ENCODE peak calls at places on chromosome 4, in nine cellular contexts. One of them, this sample, is unnamed.

GRCh38 chr4:69907151-69907550 is 23.7 kb upstream of the CSN1S1 start:
- DNase-seq in neural crest cell: no peak
- DNase-seq in stimulated activated CD4-positive, alpha-beta T cell treated with anti-CD3 and anti-CD28 coated beads, Interleukin-15, amount 100 ng/mL, for 1 hour: no peak
- DNase-seq in GDM1: no peak
- DNase-seq in RCC 7860: no peak
- DNase-seq in substantia nigra: no peak
- DNase-seq in tibial artery: no peak
- DNase-seq in activated CD8-positive, alpha-beta memory T cell treated with anti-CD3 and anti-CD28 coated beads, Interleukin-2, amount 10 ng/mL, durations not matched to agents 7 days and 5 days: no peak
- DNase-seq in RPMI7951: no peak
- DNase-seq in this sample: no peak

GRCh38 chr4:140691369-140691768 is 64.8 kb downstream of the TBC1D9 start:
- DNase-seq in neural crest cell: no peak
- DNase-seq in stimulated activated CD4-positive, alpha-beta T cell treated with anti-CD3 and anti-CD28 coated beads, Interleukin-15, amount 100 ng/mL, for 1 hour: no peak
- DNase-seq in GDM1: no peak
- DNase-seq in RCC 7860: no peak
- DNase-seq in substantia nigra: no peak
- DNase-seq in tibial artery: no peak
- DNase-seq in activated CD8-positive, alpha-beta memory T cell treated with anti-CD3 and anti-CD28 coated beads, Interleukin-2, amount 10 ng/mL, durations not matched to agents 7 days and 5 days: no peak
- DNase-seq in RPMI7951: no peak
- DNase-seq in this sample: no peak

GRCh38 chr4:123706961-123707360 is 310.4 kb downstream of the SPRY1 start:
- DNase-seq in neural crest cell: no peak
- DNase-seq in stimulated activated CD4-positive, alpha-beta T cell treated with anti-CD3 and anti-CD28 coated beads, Interleukin-15, amount 100 ng/mL, for 1 hour: no peak
- DNase-seq in GDM1: no peak
- DNase-seq in RCC 7860: no peak
- DNase-seq in substantia nigra: no peak
- DNase-seq in tibial artery: no peak
- DNase-seq in activated CD8-positive, alpha-beta memory T cell treated with anti-CD3 and anti-CD28 coated beads, Interleukin-2, amount 10 ng/mL, durations not matched to agents 7 days and 5 days: no peak
- DNase-seq in RPMI7951: no peak
- DNase-seq in this sample: no peak

GRCh38 chr4:56804551-56804950 is 16.9 kb downstream of the SPINK2 start:
- DNase-seq in neural crest cell: no peak
- DNase-seq in stimulated activated CD4-positive, alpha-beta T cell treated with anti-CD3 and anti-CD28 coated beads, Interleukin-15, amount 100 ng/mL, for 1 hour: no peak
- DNase-seq in GDM1: peak
- DNase-seq in RCC 7860: no peak
- DNase-seq in substantia nigra: no peak
- DNase-seq in tibial artery: no peak
- DNase-seq in activated CD8-positive, alpha-beta memory T cell treated with anti-CD3 and anti-CD28 coated beads, Interleukin-2, amount 10 ng/mL, durations not matched to agents 7 days and 5 days: no peak
- DNase-seq in RPMI7951: no peak
- DNase-seq in this sample: no peak

GRCh38 chr4:146334862-146335449 is 120.6 kb downstream of the REELD1 start:
- DNase-seq in neural crest cell: no peak
- DNase-seq in stimulated activated CD4-positive, alpha-beta T cell treated with anti-CD3 and anti-CD28 coated beads, Interleukin-15, amount 100 ng/mL, for 1 hour: no peak
- DNase-seq in GDM1: no peak
- DNase-seq in RCC 7860: no peak
- DNase-seq in substantia nigra: no peak
- DNase-seq in tibial artery: no peak
- DNase-seq in activated CD8-positive, alpha-beta memory T cell treated with anti-CD3 and anti-CD28 coated beads, Interleukin-2, amount 10 ng/mL, durations not matched to agents 7 days and 5 days: no peak
- DNase-seq in RPMI7951: no peak
- DNase-seq in this sample: no peak

GRCh38 chr4:121800638-121800960 is 524 bp upstream of the EXOSC9 start:
- DNase-seq in neural crest cell: no peak
- DNase-seq in stimulated activated CD4-positive, alpha-beta T cell treated with anti-CD3 and anti-CD28 coated beads, Interleukin-15, amount 100 ng/mL, for 1 hour: no peak
- DNase-seq in GDM1: no peak
- DNase-seq in RCC 7860: no peak
- DNase-seq in substantia nigra: no peak
- DNase-seq in tibial artery: no peak
- DNase-seq in activated CD8-positive, alpha-beta memory T cell treated with anti-CD3 and anti-CD28 coated beads, Interleukin-2, amount 10 ng/mL, durations not matched to agents 7 days and 5 days: no peak
- DNase-seq in RPMI7951: no peak
- DNase-seq in this sample: no peak

GRCh38 chr4:184664445-184665210 is 15.1 kb downstream of the PRIMPOL start:
- DNase-seq in neural crest cell: no peak
- DNase-seq in stimulated activated CD4-positive, alpha-beta T cell treated with anti-CD3 and anti-CD28 coated beads, Interleukin-15, amount 100 ng/mL, for 1 hour: no peak
- DNase-seq in GDM1: no peak
- DNase-seq in RCC 7860: no peak
- DNase-seq in substantia nigra: no peak
- DNase-seq in tibial artery: no peak
- DNase-seq in activated CD8-positive, alpha-beta memory T cell treated with anti-CD3 and anti-CD28 coated beads, Interleukin-2, amount 10 ng/mL, durations not matched to agents 7 days and 5 days: no peak
- DNase-seq in RPMI7951: peak
- DNase-seq in this sample: no peak

GRCh38 chr4:87853108-87853507 is 20.3 kb downstream of the MEPE start:
- DNase-seq in neural crest cell: no peak
- DNase-seq in stimulated activated CD4-positive, alpha-beta T cell treated with anti-CD3 and anti-CD28 coated beads, Interleukin-15, amount 100 ng/mL, for 1 hour: no peak
- DNase-seq in GDM1: peak
- DNase-seq in RCC 7860: peak
- DNase-seq in substantia nigra: no peak
- DNase-seq in tibial artery: no peak
- DNase-seq in activated CD8-positive, alpha-beta memory T cell treated with anti-CD3 and anti-CD28 coated beads, Interleukin-2, amount 10 ng/mL, durations not matched to agents 7 days and 5 days: no peak
- DNase-seq in RPMI7951: peak
- DNase-seq in this sample: no peak

GRCh38 chr4:7630559-7631287 is 196.0 kb upstream of the PSAPL1 start:
- DNase-seq in neural crest cell: no peak
- DNase-seq in stimulated activated CD4-positive, alpha-beta T cell treated with anti-CD3 and anti-CD28 coated beads, Interleukin-15, amount 100 ng/mL, for 1 hour: no peak
- DNase-seq in GDM1: peak
- DNase-seq in RCC 7860: peak
- DNase-seq in substantia nigra: no peak
- DNase-seq in tibial artery: peak
- DNase-seq in activated CD8-positive, alpha-beta memory T cell treated with anti-CD3 and anti-CD28 coated beads, Interleukin-2, amount 10 ng/mL, durations not matched to agents 7 days and 5 days: no peak
- DNase-seq in RPMI7951: peak
- DNase-seq in this sample: no peak

GRCh38 chr4:182478475-182478874 is 235.3 kb downstream of the TENM3 start:
- DNase-seq in neural crest cell: no peak
- DNase-seq in stimulated activated CD4-positive, alpha-beta T cell treated with anti-CD3 and anti-CD28 coated beads, Interleukin-15, amount 100 ng/mL, for 1 hour: no peak
- DNase-seq in GDM1: no peak
- DNase-seq in RCC 7860: peak
- DNase-seq in substantia nigra: no peak
- DNase-seq in tibial artery: no peak
- DNase-seq in activated CD8-positive, alpha-beta memory T cell treated with anti-CD3 and anti-CD28 coated beads, Interleukin-2, amount 10 ng/mL, durations not matched to agents 7 days and 5 days: no peak
- DNase-seq in RPMI7951: peak
- DNase-seq in this sample: peak

GRCh38 chr4:141356936-141357335 is 136.2 kb downstream of the ZNF330 start:
- DNase-seq in neural crest cell: peak
- DNase-seq in stimulated activated CD4-positive, alpha-beta T cell treated with anti-CD3 and anti-CD28 coated beads, Interleukin-15, amount 100 ng/mL, for 1 hour: no peak
- DNase-seq in GDM1: no peak
- DNase-seq in RCC 7860: no peak
- DNase-seq in substantia nigra: no peak
- DNase-seq in tibial artery: no peak
- DNase-seq in activated CD8-positive, alpha-beta memory T cell treated with anti-CD3 and anti-CD28 coated beads, Interleukin-2, amount 10 ng/mL, durations not matched to agents 7 days and 5 days: no peak
- DNase-seq in RPMI7951: peak
- DNase-seq in this sample: no peak

GRCh38 chr4:54423066-54423465 is 194.0 kb downstream of the PDGFRA start:
- DNase-seq in neural crest cell: no peak
- DNase-seq in stimulated activated CD4-positive, alpha-beta T cell treated with anti-CD3 and anti-CD28 coated beads, Interleukin-15, amount 100 ng/mL, for 1 hour: no peak
- DNase-seq in GDM1: no peak
- DNase-seq in RCC 7860: peak
- DNase-seq in substantia nigra: no peak
- DNase-seq in tibial artery: no peak
- DNase-seq in activated CD8-positive, alpha-beta memory T cell treated with anti-CD3 and anti-CD28 coated beads, Interleukin-2, amount 10 ng/mL, durations not matched to agents 7 days and 5 days: no peak
- DNase-seq in RPMI7951: peak
- DNase-seq in this sample: no peak

GRCh38 chr4:133465022-133465421 is 315.9 kb downstream of the PCDH10 start:
- DNase-seq in neural crest cell: no peak
- DNase-seq in stimulated activated CD4-positive, alpha-beta T cell treated with anti-CD3 and anti-CD28 coated beads, Interleukin-15, amount 100 ng/mL, for 1 hour: no peak
- DNase-seq in GDM1: no peak
- DNase-seq in RCC 7860: no peak
- DNase-seq in substantia nigra: no peak
- DNase-seq in tibial artery: no peak
- DNase-seq in activated CD8-positive, alpha-beta memory T cell treated with anti-CD3 and anti-CD28 coated beads, Interleukin-2, amount 10 ng/mL, durations not matched to agents 7 days and 5 days: no peak
- DNase-seq in RPMI7951: no peak
- DNase-seq in this sample: no peak

GRCh38 chr4:20618729-20619128 is 81.5 kb upstream of the PACRGL start:
- DNase-seq in neural crest cell: no peak
- DNase-seq in stimulated activated CD4-positive, alpha-beta T cell treated with anti-CD3 and anti-CD28 coated beads, Interleukin-15, amount 100 ng/mL, for 1 hour: no peak
- DNase-seq in GDM1: no peak
- DNase-seq in RCC 7860: no peak
- DNase-seq in substantia nigra: no peak
- DNase-seq in tibial artery: no peak
- DNase-seq in activated CD8-positive, alpha-beta memory T cell treated with anti-CD3 and anti-CD28 coated beads, Interleukin-2, amount 10 ng/mL, durations not matched to agents 7 days and 5 days: no peak
- DNase-seq in RPMI7951: no peak
- DNase-seq in this sample: no peak

GRCh38 chr4:145887241-145887964 is 51.2 kb downstream of the ZNF827 start:
- DNase-seq in neural crest cell: no peak
- DNase-seq in stimulated activated CD4-positive, alpha-beta T cell treated with anti-CD3 and anti-CD28 coated beads, Interleukin-15, amount 100 ng/mL, for 1 hour: no peak
- DNase-seq in GDM1: no peak
- DNase-seq in RCC 7860: no peak
- DNase-seq in substantia nigra: no peak
- DNase-seq in tibial artery: peak
- DNase-seq in activated CD8-positive, alpha-beta memory T cell treated with anti-CD3 and anti-CD28 coated beads, Interleukin-2, amount 10 ng/mL, durations not matched to agents 7 days and 5 days: no peak
- DNase-seq in RPMI7951: peak
- DNase-seq in this sample: no peak

GRCh38 chr4:3427134-3427476 is 14.7 kb upstream of the HGFAC start:
- DNase-seq in neural crest cell: no peak
- DNase-seq in stimulated activated CD4-positive, alpha-beta T cell treated with anti-CD3 and anti-CD28 coated beads, Interleukin-15, amount 100 ng/mL, for 1 hour: no peak
- DNase-seq in GDM1: no peak
- DNase-seq in RCC 7860: no peak
- DNase-seq in substantia nigra: no peak
- DNase-seq in tibial artery: no peak
- DNase-seq in activated CD8-positive, alpha-beta memory T cell treated with anti-CD3 and anti-CD28 coated beads, Interleukin-2, amount 10 ng/mL, durations not matched to agents 7 days and 5 days: no peak
- DNase-seq in RPMI7951: no peak
- DNase-seq in this sample: no peak